ENCODE peak calls at places on chromosomes 11 and 22, in nine cellular contexts. K is hepatocyte; Z is AG04450; H is thoracic aorta; S is lower lobe of right lung; O is naive thymus-derived CD4-positive, alpha-beta T cell; E is adipocyte; F is SJSA1; V is pancreas. X is an unnamed sample. For H3K9me3, the result is how much of the 10 kb centered on the place peaks cover.

GRCh38 chr22:49938565-49939136 is 20.2 kb downstream of the CRELD2 start:
- DNase-seq in O (no peak), K (no peak), H (no peak), E (no peak), F (no peak), V (peak), Z (no peak), S (no peak), X (no peak)

GRCh38 chr22:45077286-45077685 is 67.5 kb upstream of the PHF21B start:
- DNase-seq in H (no peak), Z (no peak), O (no peak), F (no peak), K (no peak), V (no peak), E (no peak), S (no peak), X (no peak)

GRCh38 chr22:42561856-42562255 is 8.1 kb downstream of the SERHL2 start:
- DNase-seq in O (no peak), Z (no peak), S (no peak), V (no peak), H (no peak), K (no peak), F (no peak), E (no peak), X (no peak)

GRCh38 chr11:95680169-95680929 is 109.2 kb downstream of the FAM76B start:
- DNase-seq in V (no peak), K (peak), S (no peak), E (peak), F (no peak), H (no peak), Z (peak), O (no peak), X (no peak)

GRCh38 chr11:72631806-72632731 is 42.2 kb downstream of the PDE2A start:
- DNase-seq in K (no peak), E (no peak), F (no peak), H (no peak), V (no peak), S (no peak), O (no peak), Z (no peak), X (no peak)

GRCh38 chr11:14503023-14503422 is 3.4 kb upstream of the COPB1 start:
- DNase-seq in S (no peak), F (no peak), O (no peak), E (no peak), H (no peak), K (no peak), Z (no peak), V (no peak), X (no peak)

GRCh38 chr22:41845380-41846267 is 12.7 kb downstream of the SREBF2 start:
- DNase-seq in F (no peak), O (no peak), S (no peak), V (no peak), H (no peak), Z (no peak), K (peak), E (no peak), X (no peak)

GRCh38 chr11:75155570-75156422 is 4.9 kb downstream of the SLCO2B1 start:
- DNase-seq in O (no peak), Z (no peak), S (no peak), V (no peak), K (peak), H (no peak), F (peak), E (peak), X (peak)

GRCh38 chr22:44380716-44381500 is 68.2 kb upstream of the SHISAL1 start:
- DNase-seq in H (no peak), S (peak), Z (no peak), V (peak), F (no peak), K (no peak), O (no peak), E (no peak), X (no peak)

GRCh38 chr11:70270877-70271634 is 566 bp downstream of the PPFIA1 start:
- DNase-seq in Z (peak), V (peak), K (peak), O (no peak), H (no peak), F (peak), S (peak), E (peak), X (peak)

GRCh38 chr11:9861860-9862725 is 198.2 kb downstream of the SWAP70 start:
- DNase-seq in V (no peak), O (peak), F (peak), K (peak), Z (no peak), H (no peak), E (peak), S (no peak), X (peak)

GRCh38 chr11:124481365-124482323 is 36.1 kb upstream of the OR8B8 start:
- DNase-seq in Z (peak), K (peak), F (no peak), S (no peak), V (no peak), E (peak), O (no peak), H (no peak), X (peak)

GRCh38 chr11:102926946-102927623 is 28.4 kb downstream of the MMP13 start:
- DNase-seq in K (no peak), S (no peak), V (no peak), E (no peak), H (no peak), Z (no peak), O (no peak), F (no peak), X (no peak)

GRCh38 chr11:134270250-134270714 is 5.9 kb upstream of the GLB1L3 start:
- DNase-seq in O (peak), S (no peak), V (no peak), F (no peak), Z (no peak), E (no peak), H (no peak), K (no peak), X (no peak)

GRCh38 chr11:62069374-62069773 is 54.4 kb upstream of the INCENP start:
- DNase-seq in F (no peak), E (no peak), O (no peak), V (no peak), K (no peak), S (no peak), Z (no peak), H (no peak), X (no peak)

GRCh38 chr22:19287076-19287724 is 4.3 kb downstream of the CLTCL1 start:
- DNase-seq in K (no peak), E (peak), H (no peak), F (no peak), S (no peak), V (no peak), O (no peak), Z (peak), X (peak)

GRCh38 chr11:72245232-72245816 is 1.3 kb upstream of the PHOX2A start:
- DNase-seq in S (no peak), K (no peak), E (no peak), Z (no peak), V (peak), F (no peak), O (no peak), H (no peak), X (no peak)

GRCh38 chr22:21573750-21574494 is 6.4 kb downstream of the UBE2L3 start:
- DNase-seq in K (no peak), F (no peak), V (no peak), O (no peak), H (no peak), Z (no peak), S (no peak), E (no peak), X (no peak)

GRCh38 chr11:32809313-32809712 is 14.9 kb upstream of the CCDC73 start:
- DNase-seq in V (peak), H (no peak), O (no peak), E (peak), K (peak), Z (peak), F (peak), S (peak), X (peak)

GRCh38 chr11:67286621-67287333 is 2.3 kb upstream of the ANKRD13D start:
- DNase-seq in O (no peak), V (no peak), K (no peak), S (peak), H (no peak), E (no peak), F (no peak), Z (no peak), X (no peak)

GRCh38 chr11:34910817-34911216 is 5.4 kb downstream of the APIP start:
- DNase-seq in V (no peak), K (no peak), S (no peak), O (no peak), Z (no peak), E (no peak), H (no peak), F (no peak), X (no peak)

GRCh38 chr11:103326070-103326794 is 217.0 kb downstream of the DYNC2H1 start:
- DNase-seq in V (no peak), Z (peak), S (no peak), O (no peak), H (no peak), K (peak), E (peak), F (no peak), X (peak)

GRCh38 chr11:79564288-79564925 is 123.6 kb upstream of the TENM4 start:
- DNase-seq in F (no peak), V (no peak), H (no peak), O (no peak), E (no peak), Z (no peak), S (peak), K (no peak), X (no peak)

GRCh38 chr22:30774566-30774965 is 79.9 kb downstream of the OSBP2 start:
- DNase-seq in O (no peak), E (no peak), K (no peak), S (no peak), H (no peak), Z (no peak), F (no peak), V (no peak), X (no peak)

GRCh38 chr11:7115775-7116174 is 27.0 kb downstream of the RBMXL2 start:
- DNase-seq in V (no peak), O (no peak), S (no peak), H (no peak), F (no peak), K (no peak), E (no peak), Z (no peak), X (no peak)

GRCh38 chr22:27644566-27644965 is 157.0 kb downstream of the MN1 start:
- DNase-seq in K (no peak), O (no peak), E (no peak), H (no peak), S (no peak), F (no peak), Z (no peak), V (no peak), X (no peak)

GRCh38 chr11:43942651-43943356 is 367 bp downstream of the C11orf96 start:
- DNase-seq in Z (no peak), H (no peak), V (peak), S (peak), O (no peak), F (peak), E (peak), K (peak), X (no peak)

GRCh38 chr11:94477644-94478043 is 16.0 kb downstream of the MRE11 start:
- DNase-seq in E (no peak), Z (no peak), S (no peak), V (no peak), K (no peak), F (no peak), O (no peak), H (no peak), X (no peak)

GRCh38 chr11:113596658-113597057 is 109.5 kb downstream of the TMPRSS5 start:
- DNase-seq in K (no peak), H (no peak), F (no peak), E (no peak), Z (no peak), S (no peak), O (no peak), V (no peak), X (no peak)

GRCh38 chr22:40479887-40480538 is 109.6 kb downstream of the SGSM3 start:
- DNase-seq in V (no peak), H (no peak), S (no peak), Z (no peak), K (no peak), F (no peak), E (peak), O (no peak), X (no peak)

GRCh38 chr11:43943931-43944751 is 1.7 kb downstream of the C11orf96 start:
- DNase-seq in F (peak), H (no peak), V (no peak), K (no peak), S (peak), Z (no peak), O (no peak), E (peak), X (no peak)

GRCh38 chr11:78398715-78399114 is 18.9 kb downstream of the GAB2 start:
- DNase-seq in Z (no peak), F (no peak), V (no peak), S (no peak), E (no peak), H (no peak), K (no peak), O (no peak), X (no peak)

GRCh38 chr11:111460752-111461305 is 51.4 kb downstream of the BTG4 start:
- DNase-seq in O (no peak), K (no peak), E (no peak), S (no peak), V (no peak), H (no peak), F (no peak), Z (no peak), X (no peak)

GRCh38 chr11:8060801-8061554 is 20.0 kb upstream of the TUB start:
- DNase-seq in H (no peak), Z (peak), V (peak), S (no peak), O (no peak), E (peak), F (no peak), K (no peak), X (no peak)

GRCh38 chr11:97398246-97398645 is 1008.4 kb downstream of the JRKL start:
- DNase-seq in E (no peak), S (no peak), F (no peak), Z (no peak), V (no peak), K (no peak), O (no peak), H (no peak), X (no peak)
- H3K9me3 ChIP-seq in E (under half), S (under half), F (under half), Z (under half), V (under half), K (under half), O (under half), H (under half), X (under half)

GRCh38 chr22:48586799-48587185 is 1240.9 kb downstream of the BRD1 start:
- DNase-seq in K (no peak), Z (no peak), H (no peak), E (no peak), F (no peak), S (peak), O (no peak), V (no peak), X (no peak)
- H3K9me3 ChIP-seq in K (under half), Z (half or more), H (under half), E (under half), F (under half), S (under half), O (under half), V (under half), X (under half)

GRCh38 chr11:110069158-110069737 is 23.9 kb upstream of the ZC3H12C start:
- DNase-seq in V (no peak), F (peak), K (peak), H (no peak), S (peak), Z (no peak), O (no peak), E (peak), X (peak)
- H3K9me3 ChIP-seq in V (under half), F (under half), K (under half), H (under half), S (under half), Z (under half), O (under half), E (under half), X (under half)

GRCh38 chr11:64610596-64610995 is 19.6 kb downstream of the SLC22A12 start:
- DNase-seq in Z (no peak), H (no peak), O (no peak), V (no peak), K (no peak), F (no peak), E (no peak), S (no peak), X (no peak)

GRCh38 chr11:64611176-64611575 is 20.2 kb downstream of the SLC22A12 start:
- DNase-seq in S (no peak), K (no peak), Z (no peak), O (no peak), E (no peak), V (no peak), H (no peak), F (no peak), X (no peak)

GRCh38 chr11:64608260-64608538 is 17.2 kb downstream of the SLC22A12 start:
- DNase-seq in F (no peak), E (no peak), V (no peak), Z (no peak), H (no peak), K (no peak), O (no peak), S (no peak), X (no peak)

GRCh38 chr11:64608636-64609035 is 17.6 kb downstream of the SLC22A12 start:
- DNase-seq in S (no peak), H (no peak), Z (no peak), F (no peak), O (no peak), K (no peak), E (no peak), V (no peak), X (no peak)

GRCh38 chr11:64609436-64610047 is 18.5 kb downstream of the SLC22A12 start:
- DNase-seq in H (no peak), S (no peak), E (no peak), O (no peak), Z (no peak), K (no peak), V (no peak), F (no peak), X (no peak)
- H3K9me3 ChIP-seq in H (under half), S (under half), E (under half), O (under half), Z (under half), K (under half), V (under half), F (under half), X (under half)